ENCODE peak calls at places on chromosomes 6 and 20, in nine cellular contexts. T is left cardiac atrium; K is NCI-H524; W is effector CD4-positive, alpha-beta T cell; I is IMR-90; H is putamen; J is activated T-cell treated with anti-CD3 and anti-CD28 coated beads, Interleukin-2, amount 50 U/mL, for 72 hours; Z is skeletal muscle cell; N is dorsolateral prefrontal cortex. B is an unnamed sample.

GRCh38 chr20:41299899-41300298 is 17.6 kb downstream of the ZHX3 start:
- DNase-seq in T (no peak), K (no peak), W (no peak), I (no peak), H (no peak), J (no peak), Z (no peak), N (no peak), B (no peak)

GRCh38 chr20:61951695-61952533 is 113.8 kb downstream of the TAF4 start:
- DNase-seq in T (peak; percentile 18), K (no peak), W (no peak), I (peak; percentile 28), H (no peak), J (no peak), Z (peak; percentile 13), N (no peak), B (no peak)

GRCh38 chr6:37994238-37994637 is 174.7 kb downstream of the ZFAND3 start:
- DNase-seq in T (no peak), K (peak; percentile 16), W (no peak), I (no peak), H (no peak), J (no peak), Z (no peak), N (no peak), B (no peak)

GRCh38 chr6:146578054-146578453 is 20.7 kb upstream of the ADGB start:
- DNase-seq in T (no peak), K (no peak), W (no peak), I (peak; percentile 24), H (no peak), J (no peak), Z (no peak), N (no peak), B (no peak)

GRCh38 chr20:23622839-23623343 is 14.9 kb downstream of the CST3 start:
- DNase-seq in T (peak; percentile 86), K (no peak), W (no peak), I (peak; percentile 77), H (no peak), J (no peak), Z (peak; percentile 97), N (no peak), B (no peak)

GRCh38 chr6:154548130-154548830 is 37.8 kb upstream of the CNKSR3 start:
- DNase-seq in T (peak; percentile 53), K (no peak), W (no peak), I (peak; percentile 45), H (peak; percentile 19), J (no peak), Z (no peak), N (no peak), B (no peak)

GRCh38 chr20:32067234-32067821 is 15.3 kb downstream of the HCK start:
- DNase-seq in T (no peak), K (no peak), W (no peak), I (peak; percentile 89), H (no peak), J (no peak), Z (peak; percentile 51), N (no peak), B (no peak)

GRCh38 chr20:4261333-4262284 is 246.3 kb upstream of the RNF24 start:
- DNase-seq in T (no peak), K (no peak), W (no peak), I (peak; percentile 56), H (no peak), J (no peak), Z (no peak), N (no peak), B (no peak)

GRCh38 chr6:36760685-36761435 is 63.2 kb downstream of the RAB44 start:
- DNase-seq in T (no peak), K (no peak), W (no peak), I (no peak), H (peak; percentile 85), J (no peak), Z (no peak), N (peak; percentile 61), B (no peak)

GRCh38 chr6:18444176-18444575 is 57.0 kb downstream of the RNF144B start:
- DNase-seq in T (no peak), K (no peak), W (no peak), I (peak; percentile 8), H (no peak), J (no peak), Z (no peak), N (no peak), B (no peak)

GRCh38 chr20:6766433-6766832 is 1.1 kb upstream of the BMP2 start:
- DNase-seq in T (no peak), K (no peak), W (no peak), I (no peak), H (no peak), J (no peak), Z (no peak), N (no peak), B (no peak)

GRCh38 chr6:35081426-35081851 is 59.7 kb downstream of the TCP11 start:
- DNase-seq in T (no peak), K (no peak), W (no peak), I (peak; percentile 5), H (no peak), J (no peak), Z (no peak), N (no peak), B (peak; percentile 49)

GRCh38 chr20:63966944-63967322 is 2.8 kb downstream of the ZNF512B start:
- DNase-seq in T (no peak), K (no peak), W (no peak), I (no peak), H (no peak), J (peak; percentile 0), Z (no peak), N (no peak), B (no peak)

GRCh38 chr20:46772901-46773300 is 63.5 kb downstream of the SLC2A10 start:
- DNase-seq in T (no peak), K (peak; percentile 17), W (no peak), I (no peak), H (no peak), J (no peak), Z (no peak), N (no peak), B (no peak)

GRCh38 chr6:37820713-37821069 is 1.2 kb downstream of the ZFAND3 start:
- DNase-seq in T (no peak), K (no peak), W (no peak), I (no peak), H (no peak), J (no peak), Z (no peak), N (no peak), B (no peak)

GRCh38 chr6:163419413-163420314 is 5.1 kb downstream of the QKI start:
- DNase-seq in T (no peak), K (no peak), W (no peak), I (peak; percentile 44), H (no peak), J (no peak), Z (no peak), N (no peak), B (no peak)

GRCh38 chr6:42694586-42694985 is 27.8 kb downstream of the PRPH2 start:
- DNase-seq in T (no peak), K (no peak), W (no peak), I (peak; percentile 67), H (no peak), J (no peak), Z (no peak), N (no peak), B (no peak)

GRCh38 chr6:43120938-43121913 is 45.1 kb downstream of the PTK7 start:
- DNase-seq in T (peak; percentile 75), K (no peak), W (no peak), I (peak; percentile 98), H (no peak), J (no peak), Z (peak; percentile 97), N (no peak), B (peak; percentile 40)

GRCh38 chr20:62067547-62068260 is 2.0 kb upstream of the TAF4 start:
- DNase-seq in T (no peak), K (no peak), W (no peak), I (no peak), H (no peak), J (no peak), Z (no peak), N (no peak), B (no peak)

GRCh38 chr6:7707787-7708186 is 18.1 kb upstream of the BMP6 start:
- DNase-seq in T (no peak), K (no peak), W (no peak), I (peak; percentile 61), H (no peak), J (no peak), Z (peak; percentile 62), N (no peak), B (no peak)

GRCh38 chr20:37586078-37586477 is 58.4 kb upstream of the BLCAP start:
- DNase-seq in T (no peak), K (no peak), W (no peak), I (no peak), H (no peak), J (no peak), Z (no peak), N (no peak), B (no peak)